ENCODE peak calls at places on chromosomes 6 and 20, in five cellular contexts. V is testis, C is fibroblast of lung, I is GM12864, O is aorta. H is an unnamed sample.

GRCh38 chr20:63572788-63573738 is 976 bp downstream of the HELZ2 start:
- DNase-seq in V (no peak), C (no peak), I (no peak), O (no peak), H (peak; percentile 75)

GRCh38 chr20:19079536-19080299 is 132.7 kb upstream of the SLC24A3 start:
- DNase-seq in V (no peak), C (peak; percentile 3), I (no peak), O (no peak), H (no peak)

GRCh38 chr20:62116558-62117361 is 5.5 kb upstream of the LSM14B start:
- DNase-seq in V (no peak), C (no peak), I (no peak), O (no peak), H (no peak)

GRCh38 chr6:925656-926213 is 232.8 kb upstream of the EXOC2 start:
- DNase-seq in V (no peak), C (no peak), I (no peak), O (no peak), H (no peak)

GRCh38 chr6:65876668-65877067 is 169.6 kb upstream of the EYS start:
- DNase-seq in V (no peak), C (no peak), I (no peak), O (no peak), H (no peak)

GRCh38 chr20:24638546-24639166 is 169.2 kb downstream of the SYNDIG1 start:
- DNase-seq in V (no peak), C (peak; percentile 43), I (no peak), O (no peak), H (peak; percentile 35)

GRCh38 chr20:20594171-20594530 is 118.3 kb downstream of the RALGAPA2 start:
- DNase-seq in V (no peak), C (peak; percentile 73), I (no peak), O (no peak), H (no peak)

GRCh38 chr20:41366546-41367392 is at the start of gene EMILIN3:
- DNase-seq in V (no peak), C (no peak), I (no peak), O (no peak), H (peak; percentile 80)

GRCh38 chr6:22569281-22570184 is at the start of gene HDGFL1:
- DNase-seq in V (peak; percentile 70), C (no peak), I (no peak), O (no peak), H (no peak)

GRCh38 chr6:127302728-127303675 is 36.3 kb downstream of the RNF146 start:
- DNase-seq in V (peak; percentile 57), C (peak; percentile 65), I (peak; percentile 19), O (no peak), H (no peak)

GRCh38 chr6:127851197-127851596 is 49.7 kb downstream of the THEMIS start:
- DNase-seq in V (no peak), C (no peak), I (no peak), O (no peak), H (no peak)

GRCh38 chr20:36472656-36473071 is 68.7 kb upstream of the MYL9 start:
- DNase-seq in V (no peak), C (no peak), I (no peak), O (no peak), H (peak; percentile 93)

GRCh38 chr6:89242574-89243330 is 25.6 kb upstream of the GABRR1 start:
- DNase-seq in V (no peak), C (peak; percentile 79), I (no peak), O (no peak), H (peak; percentile 55)

GRCh38 chr6:107720762-107721161 is 103.4 kb downstream of the SCML4 start:
- DNase-seq in V (no peak), C (no peak), I (no peak), O (no peak), H (peak; percentile 22)

GRCh38 chr20:63121749-63122405 is 94.1 kb downstream of the YTHDF1 start:
- DNase-seq in V (no peak), C (no peak), I (no peak), O (no peak), H (peak; percentile 27)

GRCh38 chr6:163793584-163793983 is 379.1 kb downstream of the QKI start:
- DNase-seq in V (no peak), C (peak; percentile 42), I (peak; percentile 24), O (no peak), H (no peak)

GRCh38 chr6:147040041-147040440 is 164.2 kb upstream of the STXBP5 start:
- DNase-seq in V (no peak), C (peak; percentile 84), I (no peak), O (no peak), H (no peak)

GRCh38 chr6:86793649-86794048 is 143.7 kb upstream of the HTR1E start:
- DNase-seq in V (no peak), C (no peak), I (no peak), O (no peak), H (no peak)

GRCh38 chr6:6688283-6688682 is 99.8 kb downstream of the LY86 start:
- DNase-seq in V (no peak), C (peak; percentile 25), I (no peak), O (no peak), H (peak; percentile 56)

GRCh38 chr6:82741325-82741995 is 324.2 kb downstream of the UBE3D start:
- DNase-seq in V (no peak), C (no peak), I (no peak), O (no peak), H (no peak)

GRCh38 chr6:5088780-5089179 is 3.6 kb downstream of the PPP1R3G start:
- DNase-seq in V (no peak), C (no peak), I (no peak), O (no peak), H (no peak)
- H3K4me3 ChIP-seq in V (no peak overlapping the region), C (no peak overlapping the region), I (no peak overlapping the region), O (no peak overlapping the region), H (no peak overlapping the region)

DNA sequence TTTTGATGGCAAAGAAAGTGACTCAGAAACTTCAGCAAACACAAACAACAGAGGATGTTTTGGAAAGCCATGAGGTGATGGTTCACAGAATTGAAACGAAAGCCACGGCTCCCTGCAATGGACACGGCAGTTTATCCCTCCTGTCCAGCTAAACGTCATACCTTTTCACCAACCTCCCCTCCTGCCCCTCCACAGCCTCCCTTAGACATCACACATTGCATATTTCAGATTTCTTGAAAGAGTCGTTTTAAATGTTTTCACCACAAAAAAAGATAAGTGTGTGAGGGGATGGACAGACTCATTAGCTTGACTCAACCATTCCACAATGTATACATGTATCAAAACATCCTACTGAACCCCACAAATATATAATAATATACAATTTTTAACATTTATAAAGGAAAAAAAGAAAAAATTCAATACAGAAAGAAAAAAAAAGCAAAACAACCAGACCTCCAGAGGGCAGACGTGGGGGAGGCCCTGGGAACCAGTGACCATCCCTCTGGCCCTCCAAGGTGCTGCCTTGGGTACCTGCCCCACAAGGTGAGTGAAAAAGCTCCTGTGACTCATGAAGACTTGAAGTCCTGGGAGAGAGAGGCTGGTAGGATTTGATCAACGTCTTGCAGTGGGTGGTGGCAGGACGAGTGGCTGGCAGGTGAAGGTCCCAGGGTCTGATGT is 117.2 kb upstream of the THBS2 start:
- DNase-seq in V (no peak), C (no peak), I (no peak), O (no peak), H (no peak)
- H3K4me3 ChIP-seq in V (no peak overlapping the region), C (no peak overlapping the region), I (no peak overlapping the region), O (no peak overlapping the region), H (no peak overlapping the region)

DNA sequence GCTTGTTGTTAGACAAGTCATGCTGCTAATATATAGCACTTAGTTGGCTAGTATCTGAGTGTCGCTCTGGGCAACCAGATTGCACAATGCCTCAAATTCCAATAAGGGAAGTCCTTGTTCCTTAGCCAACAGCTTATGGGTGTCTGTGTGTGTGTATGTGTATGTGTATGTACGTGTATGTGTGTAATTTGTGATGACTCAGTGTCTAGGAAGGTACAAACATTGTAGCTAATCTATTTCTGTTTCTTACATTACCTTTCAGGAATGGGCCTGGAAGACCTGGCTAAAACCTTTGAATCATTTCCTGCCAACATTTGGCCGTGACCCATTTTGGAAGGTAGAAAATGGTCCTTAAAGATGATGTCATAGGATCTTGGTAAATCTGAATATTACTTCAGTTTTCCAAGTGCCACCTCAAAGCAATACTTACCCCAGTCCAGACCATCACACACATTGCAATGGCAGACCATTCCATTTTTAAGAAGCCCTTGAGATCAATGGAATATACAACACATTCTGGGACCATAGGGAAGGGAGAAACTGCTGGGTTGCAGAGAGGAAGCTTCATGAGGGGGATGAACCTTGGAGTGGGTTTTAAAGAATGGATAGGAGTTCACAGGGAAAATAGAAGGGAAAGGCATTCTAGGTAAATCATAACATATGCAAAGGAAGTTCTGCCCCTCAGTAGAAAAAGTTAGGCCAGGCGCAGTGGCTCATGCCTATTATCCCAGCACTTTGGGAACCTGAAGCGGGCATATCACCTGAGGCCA is 25.1 kb downstream of the NEDD9 start:
- DNase-seq in V (peak; percentile 52), C (peak; percentile 98), I (no peak), O (peak; percentile 84), H (peak; percentile 29)
- H3K4me3 ChIP-seq in V (no peak overlapping the region), C (no peak overlapping the region), I (no peak overlapping the region), O (no peak overlapping the region), H (no peak overlapping the region)

DNA sequence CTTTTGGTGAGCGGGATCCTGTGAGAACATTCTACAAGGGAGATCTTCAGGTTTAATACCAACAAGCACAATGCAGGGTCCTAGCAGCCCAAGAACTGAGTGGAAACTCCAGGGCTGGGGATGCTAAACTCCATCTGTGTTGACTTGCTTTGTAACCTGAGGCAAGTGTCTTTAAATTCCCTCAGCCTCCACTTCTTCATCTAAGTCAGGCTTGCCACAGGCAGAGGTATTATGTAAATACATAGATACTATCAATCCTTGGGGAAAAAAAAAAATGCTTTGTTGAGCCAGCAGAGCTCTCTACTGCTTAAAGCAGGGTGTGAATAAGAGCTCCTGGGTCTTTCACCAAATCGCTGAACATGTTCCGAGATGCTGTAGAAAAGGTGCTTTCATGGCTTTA is 114.2 kb upstream of the PHACTR1 start:
- DNase-seq in V (no peak), C (no peak), I (no peak), O (no peak), H (no peak)
- H3K4me3 ChIP-seq in V (no peak overlapping the region), C (no peak overlapping the region), I (no peak overlapping the region), O (no peak overlapping the region), H (no peak overlapping the region)

DNA sequence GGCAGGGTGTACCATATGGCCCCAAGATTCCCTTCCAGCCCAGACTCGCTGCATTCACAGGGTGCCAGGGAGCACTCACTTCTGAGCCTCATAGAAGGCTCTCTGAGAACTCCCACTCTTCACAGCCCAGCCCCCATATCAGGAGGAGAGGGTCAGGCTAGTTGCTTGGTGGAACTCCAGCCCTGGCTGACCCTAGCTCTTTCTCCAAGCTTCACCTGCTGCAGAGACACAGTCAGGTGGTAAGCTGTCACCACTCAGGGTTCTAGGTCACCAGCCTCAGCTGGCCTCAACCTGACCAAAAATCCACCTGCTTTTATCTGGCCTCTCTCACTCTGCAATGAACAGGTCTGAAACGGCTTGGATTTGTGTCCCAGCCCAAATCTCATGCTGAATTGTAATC is 162.7 kb upstream of the MLN start:
- DNase-seq in V (no peak), C (no peak), I (no peak), O (no peak), H (peak; percentile 21)
- H3K4me3 ChIP-seq in V (no peak overlapping the region), C (no peak overlapping the region), I (no peak overlapping the region), O (no peak overlapping the region), H (no peak overlapping the region)

DNA sequence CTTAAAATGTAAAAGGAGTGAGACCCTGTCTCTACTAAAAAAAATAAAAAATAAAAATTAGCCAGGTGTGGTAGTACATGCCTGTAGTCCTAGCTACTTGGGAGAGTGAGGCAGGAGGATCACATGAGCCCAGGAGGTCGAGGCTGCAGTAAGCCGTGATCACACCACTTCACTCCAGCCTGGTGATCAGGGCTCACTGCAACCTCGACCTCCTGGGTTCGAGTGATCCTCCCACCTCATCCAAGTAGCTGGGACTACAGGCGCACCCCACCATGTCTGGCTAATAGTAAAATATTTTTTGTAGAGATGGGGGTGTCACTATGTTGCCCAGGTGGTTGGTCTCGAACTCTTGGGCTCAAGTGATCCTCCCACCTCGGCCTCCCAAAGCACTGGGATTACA is 8.1 kb upstream of the FOXS1 start:
- DNase-seq in V (no peak), C (no peak), I (no peak), O (peak; percentile 9), H (no peak)
- H3K4me3 ChIP-seq in V (no peak overlapping the region), C (no peak overlapping the region), I (no peak overlapping the region), O (no peak overlapping the region), H (no peak overlapping the region)

GRCh38 chr20:46175127-46175494 is 57.0 kb downstream of the CD40 start:
- DNase-seq in V (no peak), C (no peak), I (no peak), O (no peak), H (no peak)
- H3K4me3 ChIP-seq in V (no peak overlapping the region), C (no peak overlapping the region), I (no peak overlapping the region), O (no peak overlapping the region), H (no peak overlapping the region)